ENCODE peak calls at places on chromosomes 6 and 20, in eight cellular contexts. O is IMR-90; N is endodermal cell; X is Peyer's patch; I is body of pancreas; Z is fibroblast of mammary gland; P is CD8-positive, alpha-beta T cell; E is WERI-Rb-1. S is an unnamed sample.

GRCh38 chr6:14822689-14823088 is 423.2 kb upstream of the JARID2 start:
- DNase-seq in O (peak; percentile 69), N (no peak), E (no peak), I (no peak), Z (peak; percentile 67), P (no peak), X (no peak), S (no peak)

GRCh38 chr6:118659513-118660217 is 8.3 kb upstream of the CEP85L start:
- DNase-seq in I (no peak), Z (no peak), X (no peak), E (peak; percentile 50), P (no peak), O (no peak), N (no peak), S (no peak)

GRCh38 chr6:1619106-1619665 is 9.5 kb downstream of the FOXC1 start:
- DNase-seq in Z (no peak), E (no peak), I (no peak), N (peak; percentile 63), P (no peak), X (no peak), O (no peak), S (no peak)

GRCh38 chr6:139407718-139408222 is 33.3 kb upstream of the CITED2 start:
- DNase-seq in O (peak; percentile 98), I (no peak), X (no peak), P (no peak), E (no peak), Z (peak; percentile 97), N (no peak), S (peak; percentile 97)

GRCh38 chr6:119979862-119980261 is 630.3 kb upstream of the MAN1A1 start:
- DNase-seq in N (no peak), X (no peak), P (no peak), I (no peak), E (no peak), Z (peak; percentile 41), O (peak; percentile 2), S (no peak)

GRCh38 chr20:64176548-64177419 is 12.5 kb downstream of the MYT1 start:
- DNase-seq in X (no peak), Z (no peak), N (peak; percentile 66), I (peak; percentile 26), E (no peak), O (no peak), P (no peak), S (no peak)

GRCh38 chr6:1770435-1770843 is 160.7 kb downstream of the FOXC1 start:
- DNase-seq in O (peak; percentile 37), N (no peak), X (no peak), Z (no peak), P (peak; percentile 18), I (no peak), E (no peak), S (peak; percentile 43)

GRCh38 chr20:38057351-38057972 is 23.9 kb downstream of the RPRD1B start:
- DNase-seq in I (peak; percentile 90), Z (peak; percentile 71), X (peak; percentile 96), P (peak; percentile 69), N (peak; percentile 96), O (peak; percentile 67), E (peak; percentile 87), S (peak; percentile 47)

GRCh38 chr20:45629496-45630100 is at the start of gene WFDC10A:
- DNase-seq in X (peak; percentile 74), N (peak; percentile 86), P (no peak), O (peak; percentile 49), I (peak; percentile 53), Z (peak; percentile 74), E (peak; percentile 65), S (no peak)

GRCh38 chr6:5905431-5906339 is 101.0 kb downstream of the NRN1 start:
- DNase-seq in P (no peak), X (peak; percentile 68), I (peak; percentile 40), N (no peak), E (peak; percentile 36), O (peak; percentile 81), Z (peak; percentile 97), S (peak; percentile 78)

GRCh38 chr6:87198496-87198895 is 43.1 kb downstream of the ZNF292 start:
- DNase-seq in E (no peak), Z (peak; percentile 69), X (no peak), I (no peak), N (no peak), O (peak; percentile 73), P (no peak), S (no peak)

GRCh38 chr6:15062311-15063252 is 183.3 kb upstream of the JARID2 start:
- DNase-seq in I (no peak), X (no peak), O (peak; percentile 99), E (peak; percentile 82), P (no peak), Z (peak; percentile 93), N (no peak), S (peak; percentile 19)

GRCh38 chr20:50277460-50278376 is 87.1 kb downstream of the CEBPB start:
- DNase-seq in P (no peak), X (no peak), I (no peak), N (no peak), Z (no peak), E (no peak), O (no peak), S (no peak)

GRCh38 chr20:49677777-49678758 is 35.6 kb downstream of the B4GALT5 start:
- DNase-seq in X (no peak), O (no peak), I (no peak), E (no peak), Z (no peak), P (no peak), N (no peak), S (no peak)

GRCh38 chr6:103675807-103676406 is 1183.8 kb downstream of the HACE1 start:
- DNase-seq in Z (peak; percentile 2), E (no peak), I (no peak), X (no peak), O (no peak), P (no peak), N (no peak), S (peak; percentile 8)

GRCh38 chr20:25546048-25546447 is 39.3 kb downstream of the NINL start:
- DNase-seq in E (no peak), P (no peak), X (no peak), I (no peak), Z (no peak), N (peak; percentile 37), O (no peak), S (no peak)

DNA sequence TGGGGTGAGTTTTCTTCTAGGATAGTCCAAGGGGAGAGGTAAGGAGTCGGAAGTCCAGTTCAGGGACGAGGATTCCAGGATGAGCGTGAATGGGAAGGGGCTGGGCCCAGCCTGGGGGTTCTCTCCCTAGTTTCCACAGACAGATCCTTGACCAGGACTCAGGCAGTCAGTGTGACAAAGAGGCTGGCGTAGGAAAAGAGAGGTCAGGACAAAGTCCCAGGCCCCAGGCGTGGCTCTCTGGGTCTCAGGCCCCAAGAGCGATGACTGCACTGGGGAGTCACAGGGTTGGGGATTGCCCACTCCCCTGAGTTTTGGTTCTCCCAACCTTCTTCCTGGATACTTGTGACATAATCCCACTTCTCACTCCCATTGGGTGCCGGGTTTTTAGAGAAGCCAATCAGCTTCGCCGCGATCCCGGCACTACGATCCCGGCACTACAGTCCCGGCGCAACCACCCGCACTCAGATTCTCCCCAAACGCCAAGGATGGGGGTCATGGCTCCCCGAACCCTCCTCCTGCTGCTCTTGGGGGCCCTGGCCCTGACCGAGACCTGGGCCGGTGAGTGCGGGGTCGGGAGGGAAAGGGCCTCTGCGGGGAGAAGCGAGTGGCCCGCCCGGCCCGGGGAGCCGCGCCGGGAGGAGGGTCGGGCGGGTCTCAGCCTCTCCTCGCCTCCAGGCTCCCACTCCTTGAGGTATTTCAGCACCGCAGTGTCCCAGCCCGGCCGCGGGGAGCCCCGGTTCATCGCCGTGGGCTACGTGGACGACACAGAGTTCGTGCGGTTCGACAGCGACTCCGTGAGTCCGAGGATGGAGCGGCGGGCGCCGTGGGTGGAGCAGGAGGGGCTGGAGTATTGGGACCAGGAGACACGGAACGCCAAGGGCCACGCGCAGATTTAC is 46.2 kb upstream of the TRIM26 start:
- DNase-seq in I (peak; percentile 68), X (peak; percentile 86), P (peak; percentile 44), N (peak; percentile 93), E (peak; percentile 88), O (peak; percentile 81), Z (peak; percentile 73), S (peak; percentile 50)
- TF ChIP-seq CTCF in I (no peak), X (no peak), P (peak; percentile 23), N (peak; percentile 22), E (peak; percentile 56), O (peak; percentile 42), Z (peak; percentile 24), S (peak; percentile 40)

GRCh38 chr20:42364446-42364845 is 746.3 kb upstream of the CHD6 start:
- DNase-seq in E (no peak), N (no peak), O (no peak), Z (no peak), P (no peak), I (no peak), X (no peak), S (no peak)
- H3K4me3 ChIP-seq in E (no peak overlapping the region), N (no peak overlapping the region), O (no peak overlapping the region), Z (no peak overlapping the region), P (no peak overlapping the region), I (no peak overlapping the region), X (no peak overlapping the region), S (no peak overlapping the region)

GRCh38 chr6:29977425-29977727 is 35.0 kb downstream of the HLA-A start:
- DNase-seq in N (no peak), P (no peak), Z (no peak), I (no peak), E (no peak), X (no peak), O (no peak), S (no peak)

GRCh38 chr6:29974901-29975560 is 32.7 kb downstream of the HLA-A start:
- DNase-seq in O (no peak), P (no peak), Z (no peak), I (peak; percentile 21), E (no peak), X (no peak), N (peak; percentile 73), S (no peak)

GRCh38 chr6:29975561-29975907 is 33.2 kb downstream of the HLA-A start:
- DNase-seq in P (no peak), O (no peak), X (no peak), I (peak; percentile 17), Z (no peak), E (no peak), N (no peak), S (no peak)

GRCh38 chr6:29976253-29976587 is 33.9 kb downstream of the HLA-A start:
- DNase-seq in X (no peak), P (no peak), E (no peak), N (no peak), O (no peak), I (no peak), Z (no peak), S (no peak)

GRCh38 chr6:29976588-29977424 is 34.5 kb downstream of the HLA-A start:
- DNase-seq in Z (peak; percentile 64), I (peak; percentile 88), N (peak; percentile 89), P (peak; percentile 40), O (peak; percentile 72), E (peak; percentile 81), X (peak; percentile 91), S (no peak)
- TF ChIP-seq CTCF in Z (peak; percentile 36), I (no peak), N (peak; percentile 27), P (no peak), O (peak; percentile 43), E (peak; percentile 47), X (no peak), S (peak; percentile 49)

DNA sequence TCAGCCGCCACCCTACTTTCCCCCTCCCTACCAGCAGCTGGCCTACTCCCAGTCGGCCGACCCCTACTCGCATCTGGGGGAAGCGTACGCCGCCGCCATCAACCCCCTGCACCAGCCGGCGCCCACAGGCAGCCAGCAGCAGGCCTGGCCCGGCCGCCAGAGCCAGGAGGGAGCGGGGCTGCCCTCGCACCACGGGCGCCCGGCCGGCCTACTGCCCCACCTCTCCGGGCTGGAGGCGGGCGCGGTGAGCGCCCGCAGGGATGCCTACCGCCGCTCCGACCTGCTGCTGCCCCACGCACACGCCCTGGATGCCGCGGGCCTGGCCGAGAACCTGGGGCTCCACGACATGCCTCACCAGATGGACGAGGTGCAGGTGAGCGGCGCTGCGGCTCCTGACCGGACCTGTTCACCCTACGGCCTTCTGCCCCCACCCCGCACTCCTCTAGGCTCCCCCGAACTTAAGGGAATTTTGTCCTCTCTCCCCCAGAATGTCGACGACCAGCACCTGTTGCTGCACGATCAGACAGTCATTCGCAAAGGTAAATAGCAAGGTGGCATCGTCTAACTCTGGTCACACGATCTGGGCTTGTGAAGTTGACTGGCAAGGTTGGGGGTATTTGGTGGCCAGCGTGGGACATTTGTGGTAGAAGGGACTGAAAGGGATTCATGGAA is 2.3 kb downstream of the TFAP2C start:
- DNase-seq in I (no peak), E (no peak), Z (no peak), X (no peak), P (no peak), N (peak; percentile 76), O (no peak), S (no peak)
- H3K4me3 ChIP-seq in I (no peak overlapping the region), E (no peak overlapping the region), Z (peak overlapping the region; percentile 2), X (no peak overlapping the region), P (no peak overlapping the region), N (peak overlapping the region; percentile 81), O (no peak overlapping the region), S (peak overlapping the region; percentile 83)

S was measured in astrocyte of the cerebellum.